ENCODE peak calls at places on chromosome 18, in eight cellular contexts. J, Z, M, E, L, O, V and P are unnamed samples.

GRCh38 chr18:41326311-41326710 is 628.7 kb upstream of the PIK3C3 start:
- DNase-seq in V (no peak), O (no peak), M (no peak), J (peak; percentile 87), Z (no peak), L (peak; percentile 69), E (no peak), P (no peak)

GRCh38 chr18:28041366-28041765 is 135.6 kb downstream of the CDH2 start:
- DNase-seq in J (no peak), V (no peak), Z (no peak), M (no peak), E (no peak), L (peak; percentile 11), O (no peak), P (no peak)

GRCh38 chr18:49561377-49562193 is at the start of gene LIPG:
- DNase-seq in E (peak; percentile 69), L (peak; percentile 77), M (peak; percentile 49), Z (peak; percentile 93), V (peak; percentile 56), J (peak; percentile 97), O (no peak), P (no peak)

GRCh38 chr18:48075707-48076093 is 145.2 kb upstream of the SMAD2 start:
- DNase-seq in Z (no peak), E (no peak), V (no peak), M (no peak), J (no peak), O (no peak), L (no peak), P (no peak)

GRCh38 chr18:55079481-55080350 is 120.5 kb upstream of the CCDC68 start:
- DNase-seq in V (no peak), O (no peak), Z (no peak), E (no peak), J (no peak), L (no peak), M (peak; percentile 58), P (no peak)

GRCh38 chr18:36440614-36441013 is 143.1 kb downstream of the FHOD3 start:
- DNase-seq in Z (no peak), J (no peak), M (no peak), O (no peak), V (no peak), L (no peak), E (no peak), P (no peak)

GRCh38 chr18:57075716-57076400 is 71.0 kb upstream of the BOD1L2 start:
- DNase-seq in Z (no peak), O (no peak), L (no peak), E (no peak), M (no peak), V (no peak), J (no peak), P (no peak)

GRCh38 chr18:31657823-31658669 is 26.3 kb downstream of the B4GALT6 start:
- DNase-seq in E (peak; percentile 38), J (no peak), O (no peak), L (no peak), Z (peak; percentile 34), M (no peak), V (no peak), P (no peak)

GRCh38 chr18:7177131-7177744 is 53.7 kb upstream of the LRRC30 start:
- DNase-seq in L (peak; percentile 87), M (no peak), Z (no peak), E (peak; percentile 54), V (peak; percentile 68), O (no peak), J (peak; percentile 72), P (peak; percentile 73)

GRCh38 chr18:34730774-34731173 is 20.7 kb downstream of the DTNA start:
- DNase-seq in Z (no peak), E (no peak), J (no peak), M (no peak), L (no peak), V (no peak), O (no peak), P (no peak)

GRCh38 chr18:43277164-43277600 is at the start of gene SYT4:
- DNase-seq in Z (no peak), J (peak; percentile 42), V (peak; percentile 62), L (peak; percentile 68), M (no peak), O (peak; percentile 13), E (no peak), P (no peak)

GRCh38 chr18:11019295-11019694 is 130.1 kb downstream of the PIEZO2 start:
- DNase-seq in M (no peak), O (no peak), E (no peak), V (no peak), L (no peak), J (no peak), Z (no peak), P (no peak)

GRCh38 chr18:2787225-2787624 is 59.6 kb upstream of the EMILIN2 start:
- DNase-seq in Z (no peak), O (no peak), E (no peak), M (no peak), L (no peak), V (no peak), J (no peak), P (no peak)
- H3K36me3 ChIP-seq in Z (peaks cover 7% of the 10 kb centered on the region), O (peaks cover 5% of the 10 kb centered on the region), E (peaks cover 1% of the 10 kb centered on the region), M (peaks cover 79% of the 10 kb centered on the region), L (peaks cover 2% of the 10 kb centered on the region), V (no peaks in the 10 kb centered on the region), J (peaks cover 19% of the 10 kb centered on the region), P (peaks cover 5% of the 10 kb centered on the region)

GRCh38 chr18:52992041-52992440 is 652.0 kb downstream of the DCC start:
- DNase-seq in M (no peak), E (no peak), O (no peak), J (no peak), V (no peak), Z (no peak), L (no peak), P (no peak)
- TF ChIP-seq CTCF in M (no peak), E (peak; percentile 22), O (no peak), J (peak; percentile 16), V (no peak), Z (peak; percentile 15), L (no peak), P (no peak)

GRCh38 chr18:63994783-63995399 is 25.0 kb downstream of the SERPINB8 start:
- DNase-seq in O (no peak), Z (peak; percentile 31), L (peak; percentile 63), V (peak; percentile 68), E (peak; percentile 32), M (no peak), J (peak; percentile 50), P (peak; percentile 54)
- H3K4me1 ChIP-seq in O (no peaks in the 10 kb centered on the region), Z (no peaks in the 10 kb centered on the region), L (no peaks in the 10 kb centered on the region), V (peaks cover 17% of the 10 kb centered on the region), E (no peaks in the 10 kb centered on the region), M (no peaks in the 10 kb centered on the region), J (peaks cover 12% of the 10 kb centered on the region), P (no peaks in the 10 kb centered on the region)

DNA sequence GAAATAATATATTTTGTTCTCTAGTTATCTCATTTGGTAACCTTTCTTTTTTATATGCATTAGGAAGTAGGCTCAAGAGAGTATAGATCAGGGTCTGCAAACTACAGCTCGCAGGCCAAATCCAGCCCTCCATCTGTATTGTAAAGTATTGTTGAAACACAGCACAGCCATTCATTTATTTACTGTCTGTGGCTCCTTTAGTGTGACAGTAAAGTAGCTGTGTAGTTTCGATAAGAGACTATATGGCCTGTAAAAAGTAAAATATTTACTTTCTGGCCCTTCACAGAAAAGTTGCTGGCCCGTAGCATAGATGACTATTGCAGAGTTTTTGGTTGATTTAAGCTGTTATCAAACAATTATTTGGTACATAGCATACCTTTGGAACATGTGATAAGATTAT is 67.6 kb downstream of the MIB1 start:
- DNase-seq in J (no peak), Z (no peak), E (no peak), V (no peak), M (no peak), O (no peak), L (no peak), P (no peak)
- H3K36me3 ChIP-seq in J (peaks cover 3% of the 10 kb centered on the region), Z (no peaks in the 10 kb centered on the region), E (peaks cover 12% of the 10 kb centered on the region), V (no peaks in the 10 kb centered on the region), M (peaks cover 62% of the 10 kb centered on the region), O (no peaks in the 10 kb centered on the region), L (no peaks in the 10 kb centered on the region), P (peaks cover 62% of the 10 kb centered on the region)

DNA sequence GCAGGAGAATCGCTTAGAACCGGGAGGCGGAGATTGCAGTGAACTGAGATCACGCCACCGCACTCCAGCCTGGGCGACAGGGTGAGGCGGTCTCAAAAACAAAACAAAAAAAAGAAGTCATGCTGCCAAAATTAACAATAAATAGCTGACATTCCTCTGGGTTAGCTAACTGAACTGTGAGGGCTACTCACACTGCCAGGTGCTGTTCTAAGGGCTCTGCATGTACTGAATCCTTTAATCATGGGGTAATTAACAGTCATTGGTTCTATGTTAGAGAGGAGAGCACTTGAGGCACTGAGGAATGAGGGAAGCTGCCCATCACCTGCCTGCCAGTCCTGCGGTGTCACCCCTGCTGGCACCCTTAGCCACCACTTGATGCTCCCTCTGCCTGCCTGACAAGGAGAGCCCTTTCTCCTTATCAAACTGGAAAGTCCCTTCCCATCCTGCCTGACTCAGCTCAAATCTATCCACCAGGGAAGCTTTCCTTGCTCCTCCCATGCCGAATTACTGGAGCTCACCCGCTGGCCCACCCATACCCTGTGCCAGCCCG is 73.0 kb upstream of the RIOK3 start:
- DNase-seq in Z (no peak), L (no peak), J (peak; percentile 5), E (no peak), O (no peak), M (no peak), V (no peak), P (no peak)
- TF ChIP-seq CTCF in Z (no peak), L (no peak), J (no peak), E (no peak), O (no peak), M (no peak), V (no peak), P (no peak)

GRCh38 chr18:80192653-80193385 is 54.5 kb downstream of the PARD6G start:
- DNase-seq in L (no peak), E (no peak), M (no peak), Z (no peak), O (no peak), J (no peak), V (no peak), P (no peak)

GRCh38 chr18:80196528-80197320 is 50.6 kb downstream of the PARD6G start:
- DNase-seq in V (no peak), Z (no peak), O (no peak), J (peak; percentile 76), M (no peak), L (peak; percentile 41), E (no peak), P (no peak)

GRCh38 chr18:80197490-80197889 is 49.8 kb downstream of the PARD6G start:
- DNase-seq in V (no peak), J (no peak), O (no peak), E (no peak), Z (no peak), M (no peak), L (no peak), P (no peak)

GRCh38 chr18:80193701-80194100 is 53.6 kb downstream of the PARD6G start:
- DNase-seq in Z (no peak), E (no peak), O (no peak), L (no peak), V (no peak), J (no peak), M (no peak), P (no peak)

GRCh38 chr18:80194874-80195570 is 52.3 kb downstream of the PARD6G start:
- DNase-seq in Z (no peak), J (no peak), M (no peak), V (no peak), L (no peak), E (no peak), O (no peak), P (no peak)
- H3K4me1 ChIP-seq in Z (no peaks in the 10 kb centered on the region), J (peaks cover 17% of the 10 kb centered on the region), M (no peaks in the 10 kb centered on the region), V (no peaks in the 10 kb centered on the region), L (peaks cover 2% of the 10 kb centered on the region), E (no peaks in the 10 kb centered on the region), O (peaks cover 10% of the 10 kb centered on the region), P (no peaks in the 10 kb centered on the region)

GRCh38 chr18:5288517-5288935 is 7.0 kb downstream of the ZBTB14 start:
- DNase-seq in L (no peak), E (no peak), V (no peak), O (no peak), Z (no peak), J (no peak), M (no peak), P (no peak)
- H3K36me3 ChIP-seq in L (peaks cover 8% of the 10 kb centered on the region), E (peaks cover 6% of the 10 kb centered on the region), V (no peaks in the 10 kb centered on the region), O (no peaks in the 10 kb centered on the region), Z (no peaks in the 10 kb centered on the region), J (peaks cover 13% of the 10 kb centered on the region), M (peaks cover 36% of the 10 kb centered on the region), P (no peaks in the 10 kb centered on the region)